ENCODE peak calls at places on chromosomes 7 and 10, in six cellular contexts. S is cardiac fibroblast, B is dorsolateral prefrontal cortex, L is MM.1S, D is AG04449, M is IMR-90. I is an unnamed sample.

GRCh38 chr7:108109216-108109908 is 20.8 kb downstream of the LAMB4 start:
- DNase-seq in S (peak; percentile 29), B (no peak), L (peak; percentile 72), D (no peak), M (no peak), I (no peak)

GRCh38 chr7:128164061-128164954 is 76.8 kb upstream of the LEP start:
- DNase-seq in S (peak; percentile 78), B (no peak), L (no peak), D (peak; percentile 2), M (peak; percentile 86), I (no peak)

GRCh38 chr7:42886129-42886528 is 25.7 kb downstream of the C7orf25 start:
- DNase-seq in S (peak; percentile 36), B (no peak), L (no peak), D (no peak), M (no peak), I (no peak)

GRCh38 chr7:68619476-68619875 is 978.8 kb upstream of the AUTS2 start:
- DNase-seq in S (no peak), B (no peak), L (no peak), D (no peak), M (no peak), I (no peak)

GRCh38 chr7:1567893-1568292 is 1.9 kb downstream of the PSMG3 start:
- DNase-seq in S (peak; percentile 41), B (peak; percentile 66), L (no peak), D (no peak), M (peak; percentile 95), I (no peak)

GRCh38 chr7:127759945-127760421 is 108.0 kb downstream of the SND1 start:
- DNase-seq in S (no peak), B (no peak), L (no peak), D (no peak), M (no peak), I (no peak)

GRCh38 chr7:37920305-37920618 is 178 bp upstream of the EPDR1 start:
- DNase-seq in S (no peak), B (no peak), L (no peak), D (no peak), M (no peak), I (no peak)

GRCh38 chr7:81462672-81463071 is 307.2 kb downstream of the HGF start:
- DNase-seq in S (peak; percentile 88), B (no peak), L (no peak), D (no peak), M (peak; percentile 85), I (no peak)

GRCh38 chr7:134552105-134552504 is 3.2 kb downstream of the AKR1B15 start:
- DNase-seq in S (peak; percentile 21), B (no peak), L (no peak), D (no peak), M (peak; percentile 20), I (no peak)

DNA sequence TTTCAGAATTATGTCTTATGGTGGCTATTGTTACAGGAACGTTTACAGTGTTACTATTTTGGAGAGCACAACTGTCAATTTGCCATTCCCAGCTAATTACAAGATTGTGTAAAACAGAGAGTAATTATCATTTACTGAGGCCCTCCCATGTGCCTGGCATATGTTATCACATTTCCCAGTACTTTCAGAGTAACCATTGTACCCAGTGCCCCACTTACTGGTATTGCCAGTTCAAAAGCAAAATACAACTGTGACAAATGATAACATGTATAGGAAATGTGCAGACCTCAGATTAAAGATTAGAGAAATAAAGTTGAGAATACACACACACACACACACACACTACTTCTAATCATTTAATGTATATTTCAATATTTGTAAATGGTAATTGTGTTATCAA is 572.5 kb downstream of the POM121L12 start:
- DNase-seq in S (no peak), B (no peak), L (no peak), D (no peak), M (no peak), I (no peak)
- TF ChIP-seq CTCF in S (no peak), B (no peak), L (no peak), D (no peak), M (no peak), I (no peak)

DNA sequence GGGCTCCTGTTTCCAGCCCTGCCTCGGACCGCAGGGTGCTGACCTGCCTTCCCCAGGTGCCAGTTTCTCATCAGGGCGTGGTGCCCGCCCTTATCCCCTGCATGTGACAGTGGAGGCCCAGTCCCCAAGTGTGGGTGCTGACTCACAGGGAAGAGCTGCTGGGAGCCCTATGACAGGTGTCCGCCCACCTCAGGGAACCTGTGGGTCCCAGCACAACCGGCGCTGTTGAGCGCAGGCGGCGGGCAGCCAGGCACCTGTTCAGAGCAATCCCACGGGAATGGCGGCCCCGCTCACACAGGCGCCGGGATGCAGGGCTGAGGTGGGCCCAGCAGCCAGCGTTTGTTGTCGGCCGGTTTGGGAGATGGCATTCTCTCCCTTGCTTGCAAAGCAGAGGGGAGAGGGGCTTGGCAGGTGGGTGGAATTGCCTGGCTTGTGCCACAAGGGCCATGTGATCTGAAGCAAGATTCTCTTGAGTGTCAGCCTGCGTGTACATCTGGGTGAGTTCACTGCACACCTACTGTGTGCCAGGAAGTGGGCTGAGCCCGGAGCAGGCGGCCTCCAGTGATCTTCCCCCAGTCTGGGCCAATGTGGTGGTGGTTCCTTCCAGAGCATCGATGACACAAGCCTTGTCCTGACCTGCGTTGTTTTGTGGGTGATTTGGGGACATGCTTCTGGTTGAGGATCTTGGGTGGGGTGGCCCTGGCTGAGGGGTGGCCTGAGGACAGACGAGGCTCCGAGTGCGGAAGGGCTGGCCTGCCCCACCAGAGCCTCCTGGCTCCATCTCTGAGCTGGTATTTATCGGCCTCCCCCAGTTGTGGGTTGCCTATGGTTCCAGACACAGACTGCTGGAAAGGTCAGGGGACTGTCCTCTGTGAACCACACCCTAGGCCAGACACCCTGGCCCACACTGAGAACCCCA is 2.4 kb downstream of the PWWP2B start:
- DNase-seq in S (no peak), B (no peak), L (no peak), D (no peak), M (no peak), I (no peak)
- TF ChIP-seq CTCF in S (no peak), B (no peak), L (no peak), D (no peak), M (no peak), I (no peak)

GRCh38 chr10:79981673-79982485 is 33.0 kb upstream of the SFTPD start:
- DNase-seq in S (peak; percentile 22), B (peak; percentile 65), L (peak; percentile 61), D (no peak), M (peak; percentile 2), I (no peak)
- TF ChIP-seq CTCF in S (no peak), B (no peak), L (peak; percentile 11), D (peak; percentile 5), M (no peak), I (no peak)

GRCh38 chr10:101803511-101803910 is 14.7 kb downstream of the OGA start:
- DNase-seq in S (peak; percentile 26), B (no peak), L (no peak), D (no peak), M (peak; percentile 39), I (no peak)

GRCh38 chr10:101793526-101793925 is 10.3 kb upstream of the NPM3 start:
- DNase-seq in S (no peak), B (peak; percentile 25), L (no peak), D (no peak), M (no peak), I (no peak)

DNA sequence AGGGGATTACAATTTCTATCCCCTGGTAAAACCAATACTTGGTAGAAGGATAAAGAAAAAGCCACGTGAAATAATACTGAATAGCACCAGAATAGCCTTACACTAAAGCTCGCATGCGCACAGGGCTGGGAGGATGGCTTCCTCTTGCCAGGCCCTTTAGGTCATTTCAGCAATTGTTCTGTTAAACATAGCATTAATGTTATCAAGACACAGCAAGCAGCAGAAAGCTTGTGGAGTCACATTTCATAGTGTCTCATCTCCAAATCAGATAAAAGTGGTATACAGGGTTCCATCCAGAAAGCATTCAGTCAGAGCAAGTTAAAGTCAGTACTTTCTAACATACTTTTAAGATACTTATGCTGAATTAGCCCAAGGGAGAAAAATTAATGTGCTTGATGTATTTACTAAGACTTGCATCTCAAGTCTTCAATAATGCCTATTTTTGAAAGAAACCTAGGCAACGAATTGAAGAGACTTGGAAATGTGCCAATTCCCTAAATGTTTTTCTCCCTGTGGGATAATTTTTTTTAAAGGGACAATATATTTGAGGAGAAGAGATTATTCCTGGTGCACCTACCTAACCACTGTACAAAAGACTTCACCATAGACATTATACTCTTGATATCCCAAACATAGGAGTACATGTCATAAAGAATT is 14.3 kb upstream of the NPM3 start:
- DNase-seq in S (no peak), B (no peak), L (no peak), D (no peak), M (no peak), I (no peak)
- TF ChIP-seq CTCF in S (no peak), B (no peak), L (no peak), D (no peak), M (no peak), I (no peak)

GRCh38 chr7:27605689-27606269 is 56.9 kb downstream of the HIBADH start:
- DNase-seq in S (peak; percentile 63), B (no peak), L (peak; percentile 19), D (no peak), M (peak; percentile 52), I (no peak)
- TF ChIP-seq CTCF in S (peak; percentile 45), B (peak; percentile 59), L (peak; percentile 17), D (no peak), M (peak; percentile 51), I (peak; percentile 9)

DNA sequence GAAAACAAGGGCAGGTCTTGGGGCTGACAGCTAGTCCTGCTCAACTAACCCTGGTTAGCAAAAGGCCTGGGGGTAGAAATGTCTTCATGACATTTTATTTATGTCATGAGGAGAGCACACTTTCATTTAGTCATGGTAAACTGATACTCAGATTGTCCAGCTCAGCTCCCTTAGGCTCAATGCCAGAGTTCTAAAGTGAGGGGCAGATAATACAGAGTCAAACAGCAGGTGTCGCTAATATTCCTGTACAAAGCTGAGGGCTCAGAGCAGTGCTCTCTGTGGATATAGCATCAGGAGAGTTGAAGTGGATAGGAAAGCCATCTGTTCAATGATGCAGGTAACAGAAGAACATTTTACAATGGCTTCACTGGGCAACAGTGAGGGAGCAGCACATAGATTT is 26.8 kb upstream of the CALCR start:
- DNase-seq in S (peak; percentile 3), B (no peak), L (no peak), D (no peak), M (no peak), I (no peak)
- TF ChIP-seq CTCF in S (no peak), B (no peak), L (no peak), D (no peak), M (no peak), I (no peak)

GRCh38 chr7:100493476-100494264 is 9.9 kb downstream of the NYAP1 start:
- DNase-seq in S (peak; percentile 24), B (peak; percentile 66), L (peak; percentile 37), D (no peak), M (no peak), I (no peak)
- TF ChIP-seq CTCF in S (no peak), B (peak; percentile 21), L (no peak), D (no peak), M (no peak), I (no peak)

DNA sequence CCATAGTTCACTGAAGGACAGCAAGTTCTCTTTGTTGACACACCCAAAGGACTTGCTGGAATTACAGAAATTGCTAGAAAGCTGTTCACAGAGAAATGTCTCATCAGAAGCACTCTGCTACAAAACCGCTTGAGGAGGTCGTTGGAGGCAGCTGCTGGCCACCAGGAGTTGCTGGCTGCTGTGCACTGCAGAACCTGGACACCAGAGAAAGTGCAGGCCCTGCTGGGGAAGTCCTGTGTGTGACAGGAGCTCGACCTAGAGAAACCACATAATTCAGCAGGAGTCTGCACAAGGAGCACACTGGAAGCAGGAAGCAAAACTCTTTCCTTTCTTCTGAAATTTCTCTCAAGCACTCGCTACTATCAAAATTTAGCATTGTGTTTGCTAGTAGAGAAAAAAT is 461.5 kb upstream of the GHITM start:
- DNase-seq in S (no peak), B (no peak), L (peak; percentile 25), D (no peak), M (no peak), I (no peak)
- TF ChIP-seq CTCF in S (no peak), B (no peak), L (peak; percentile 15), D (no peak), M (no peak), I (no peak)

I was measured in tibial nerve.